ENCODE peak calls at places on chromosomes 11 and 22, in ten cellular contexts. B is T-helper 1 cell; U is RPMI7951; K is stimulated activated CD4-positive, alpha-beta T cell treated with anti-CD3 and anti-CD28 coated beads, Interleukin-2, amount 100 ng/mL, for 48 hours; Q is stimulated activated naive B cell treated with anti-CD40 and anti-IgM and Interleukin-4, amounts not matched to agents 10 μg/mL and 1 μg/mL and 100 μg/mL, for 72 hours; Z is AG04450; Y is NCI-H1092 treated with DMSO at 0.1 percent for 48 hours; X is NCI-H187 treated with DMSO at 0.1 percent for 48 hours; L is transverse colon; F is IMR-90. E is an unnamed sample.
A peak's percentile ranks its signal among the peaks of the same experiment; 100 is the strongest.

GRCh38 chr11:13487661-13488030 is 8.2 kb downstream of the PTH start:
- DNase-seq in Y (no peak), Z (no peak), U (peak; percentile 25), K (no peak), F (peak; percentile 3), B (no peak), X (no peak), L (no peak), Q (no peak), E (no peak)

GRCh38 chr11:68002943-68003845 is 703 bp downstream of the UNC93B1 start:
- DNase-seq in Y (no peak), L (peak; percentile 77), X (no peak), U (no peak), K (no peak), Z (no peak), B (peak; percentile 55), Q (peak; percentile 60), F (no peak), E (peak; percentile 87)

GRCh38 chr22:42439821-42440674 is 7.8 kb upstream of the NFAM1 start:
- DNase-seq in Z (no peak), B (no peak), F (peak; percentile 49), Q (peak; percentile 11), L (no peak), K (no peak), X (no peak), Y (no peak), U (no peak), E (peak; percentile 54)

GRCh38 chr11:134519390-134519750 is 107.3 kb upstream of the B3GAT1 start:
- DNase-seq in Q (no peak), F (no peak), B (no peak), Z (no peak), Y (no peak), L (no peak), U (no peak), X (no peak), K (no peak), E (no peak)

GRCh38 chr11:1203505-1204271 is 19.2 kb upstream of the MUC5B start:
- DNase-seq in U (no peak), Q (no peak), K (no peak), X (no peak), Z (no peak), Y (no peak), B (no peak), L (peak; percentile 32), F (no peak), E (no peak)

GRCh38 chr11:2573240-2574042 is 126.4 kb downstream of the KCNQ1OT1 start:
- DNase-seq in B (no peak), Y (no peak), L (no peak), Z (no peak), U (no peak), X (no peak), F (no peak), Q (no peak), K (no peak), E (peak; percentile 37)

GRCh38 chr11:84963240-84963639 is 663.9 kb downstream of the DLG2 start:
- DNase-seq in L (no peak), U (no peak), K (no peak), X (no peak), Y (no peak), Q (no peak), F (no peak), Z (no peak), B (no peak), E (no peak)

GRCh38 chr11:126163074-126163700 is 48.3 kb downstream of the RPUSD4 start:
- DNase-seq in Y (peak; percentile 45), B (no peak), K (no peak), U (peak; percentile 99), Z (peak; percentile 71), X (no peak), L (no peak), Q (no peak), F (peak; percentile 96), E (no peak)

GRCh38 chr22:44037519-44038370 is 13.6 kb downstream of the PARVB start:
- DNase-seq in K (no peak), Y (no peak), Q (no peak), F (peak; percentile 97), L (peak; percentile 18), B (no peak), U (peak; percentile 91), X (no peak), Z (peak; percentile 86), E (no peak)

GRCh38 chr11:128328955-128329551 is 258.3 kb downstream of the ETS1 start:
- DNase-seq in F (no peak), B (no peak), Z (no peak), K (no peak), Y (no peak), U (peak; percentile 82), X (no peak), Q (no peak), L (no peak), E (no peak)

GRCh38 chr11:27705873-27706820 is 5.9 kb upstream of the BDNF start:
- DNase-seq in B (no peak), K (no peak), Z (no peak), Y (peak; percentile 7), U (peak; percentile 59), X (no peak), F (peak; percentile 64), L (no peak), Q (no peak), E (no peak)

GRCh38 chr11:92703431-92703830 is 266.0 kb upstream of the MTNR1B start:
- DNase-seq in L (no peak), X (no peak), Q (no peak), F (peak; percentile 35), B (no peak), K (no peak), Y (no peak), Z (no peak), U (peak; percentile 12), E (no peak)

E was measured in Peyer's patch.